ENCODE peak calls at places on chromosome 11, in four cellular contexts. H is ovary, E is body of pancreas, K is heart left ventricle. Z is an unnamed sample.

GRCh38 chr11:36403661-36404060 is 106.4 kb downstream of the TRAF6 start:
- DNase-seq in H (no peak), E (no peak), K (no peak), Z (no peak)

GRCh38 chr11:31141804-31142203 is 227.7 kb downstream of the DCDC1 start:
- DNase-seq in H (no peak), E (no peak), K (no peak), Z (no peak)

GRCh38 chr11:77479746-77480352 is 6.0 kb upstream of the PAK1 start:
- DNase-seq in H (no peak), E (no peak), K (no peak), Z (no peak)

GRCh38 chr11:9151631-9152030 is 60.2 kb upstream of the SCUBE2 start:
- DNase-seq in H (no peak), E (no peak), K (no peak), Z (no peak)

GRCh38 chr11:114298701-114299090 is 2.5 kb downstream of the NNMT start:
- DNase-seq in H (no peak), E (no peak), K (no peak), Z (no peak)

GRCh38 chr11:34036456-34036855 is 15.1 kb upstream of the CAPRIN1 start:
- DNase-seq in H (no peak), E (no peak), K (no peak), Z (no peak)

GRCh38 chr11:110070176-110070575 is 23.0 kb upstream of the ZC3H12C start:
- DNase-seq in H (no peak), E (no peak), K (no peak), Z (no peak)

GRCh38 chr11:17686185-17686980 is 33.0 kb upstream of the MYOD1 start:
- DNase-seq in H (no peak), E (no peak), K (no peak), Z (no peak)

GRCh38 chr11:45076761-45077160 is 69.7 kb upstream of the PRDM11 start:
- DNase-seq in H (no peak), E (no peak), K (no peak), Z (no peak)

GRCh38 chr11:26102325-26102724 is 229.6 kb upstream of the ANO3 start:
- DNase-seq in H (no peak), E (no peak), K (no peak), Z (no peak)

GRCh38 chr11:62242021-62242420 is at the start of gene SCGB1D2:
- DNase-seq in H (no peak), E (peak), K (peak), Z (no peak)

GRCh38 chr11:13963949-13964770 is 1.6 kb downstream of the SPON1 start:
- DNase-seq in H (peak), E (no peak), K (peak), Z (no peak)

GRCh38 chr11:78691215-78691614 is 116.6 kb upstream of the NARS2 start:
- DNase-seq in H (no peak), E (no peak), K (no peak), Z (no peak)

GRCh38 chr11:76763573-76764348 is 19.4 kb upstream of the TSKU start:
- DNase-seq in H (peak), E (no peak), K (peak), Z (peak)

GRCh38 chr11:331332-332060 is 10.8 kb upstream of the IFITM3 start:
- DNase-seq in H (peak), E (no peak), K (no peak), Z (no peak)

GRCh38 chr11:1645357-1645821 is 15.8 kb downstream of the KRTAP5-5 start:
- DNase-seq in H (no peak), E (no peak), K (no peak), Z (no peak)

GRCh38 chr11:17600316-17601205 is 53.5 kb downstream of the OTOG start:
- DNase-seq in H (no peak), E (no peak), K (no peak), Z (no peak)

GRCh38 chr11:10304495-10305261 is at the start of gene ADM:
- DNase-seq in H (peak), E (peak), K (peak), Z (peak)

GRCh38 chr11:10302744-10303557 is 1.9 kb upstream of the ADM start:
- DNase-seq in H (peak), E (peak), K (peak), Z (no peak)

GRCh38 chr11:10303558-10304363 is 1.1 kb upstream of the ADM start:
- DNase-seq in H (no peak), E (peak), K (no peak), Z (no peak)

GRCh38 chr11:10301656-10302293 is 3.1 kb upstream of the ADM start:
- DNase-seq in H (no peak), E (no peak), K (no peak), Z (peak)

DNA sequence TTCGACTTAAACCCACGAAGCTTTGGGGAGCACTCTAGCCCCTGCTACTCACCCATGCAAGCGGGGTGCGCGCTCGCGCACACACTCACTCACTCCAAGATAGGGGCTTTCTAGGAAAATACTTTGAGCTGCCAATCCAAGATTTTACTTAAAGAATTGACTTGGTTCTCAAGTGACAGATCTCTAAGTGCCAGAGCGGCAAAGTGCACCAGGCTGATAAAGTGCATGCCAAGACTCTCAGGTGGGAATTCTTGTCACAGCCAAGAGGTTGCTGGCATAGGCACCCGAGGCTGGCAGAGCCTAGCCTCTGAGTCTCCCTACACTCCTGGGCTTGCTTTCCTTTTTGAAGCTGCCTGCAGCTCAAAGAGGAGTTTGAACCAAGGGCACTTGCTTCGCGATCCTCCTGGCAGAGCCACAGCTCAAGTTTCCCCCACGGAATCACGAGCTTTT is 2.6 kb upstream of the ADM start:
- DNase-seq in H (peak), E (peak), K (no peak), Z (no peak)
- H3K4me3 ChIP-seq in H (peak), E (peak), K (peak), Z (peak)

GRCh38 chr11:63816732-63817131 is 3.5 kb downstream of the SPINDOC start:
- DNase-seq in H (no peak), E (no peak), K (no peak), Z (no peak)
- H3K4me3 ChIP-seq in H (no peak), E (no peak), K (no peak), Z (no peak)

DNA sequence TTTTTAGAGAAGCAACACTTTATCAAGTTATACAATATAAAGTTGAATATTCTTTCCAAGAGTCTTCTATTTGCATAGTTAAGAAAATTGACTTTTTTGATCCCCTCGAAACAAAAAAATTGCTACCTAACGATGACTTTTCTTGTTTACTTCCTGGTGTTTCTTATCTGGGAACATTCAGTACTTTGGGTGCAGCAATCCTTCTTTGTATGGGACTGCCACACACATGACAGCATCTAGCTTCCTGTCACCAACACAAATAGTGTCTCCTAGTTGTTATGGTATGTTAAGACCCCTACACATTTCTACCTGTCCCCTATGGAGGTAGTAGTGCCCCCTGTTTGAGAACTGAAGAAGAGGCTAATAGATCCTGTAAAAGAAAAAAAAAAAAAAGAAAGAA is 841.7 kb upstream of the FAT3 start:
- DNase-seq in H (no peak), E (no peak), K (no peak), Z (no peak)
- H3K4me3 ChIP-seq in H (no peak), E (no peak), K (no peak), Z (no peak)

GRCh38 chr11:118526688-118527087 is 586 bp upstream of the TTC36 start:
- DNase-seq in H (no peak), E (no peak), K (no peak), Z (no peak)

GRCh38 chr11:118529584-118530175 is 1.3 kb upstream of the TMEM25 start:
- DNase-seq in H (no peak), E (no peak), K (no peak), Z (no peak)

GRCh38 chr11:118530180-118530682 is 761 bp upstream of the TMEM25 start:
- DNase-seq in H (no peak), E (peak), K (no peak), Z (no peak)

GRCh38 chr11:118527109-118527508 is at the start of gene TTC36:
- DNase-seq in H (no peak), E (no peak), K (no peak), Z (no peak)

DNA sequence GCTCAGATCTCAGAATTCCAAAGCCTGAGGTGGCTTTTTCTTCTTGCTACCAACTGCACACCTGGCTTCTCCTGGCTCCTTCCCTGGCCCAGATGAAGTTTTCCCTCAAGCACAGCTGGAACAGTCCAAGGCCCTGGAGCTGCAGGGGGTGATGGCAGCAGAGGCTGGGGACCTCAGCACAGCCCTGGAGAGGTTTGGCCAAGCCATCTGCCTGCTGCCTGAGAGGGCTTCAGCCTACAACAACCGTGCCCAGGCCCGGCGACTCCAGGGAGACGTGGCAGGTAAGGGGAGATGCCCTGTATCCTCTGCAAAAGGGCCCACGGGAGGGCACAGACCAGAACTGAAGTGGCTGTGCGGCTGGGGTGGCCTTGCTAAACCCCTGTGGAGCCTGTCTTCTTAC is 1.2 kb downstream of the TTC36 start:
- DNase-seq in H (no peak), E (no peak), K (no peak), Z (no peak)
- H3K4me3 ChIP-seq in H (no peak), E (no peak), K (no peak), Z (no peak)

GRCh38 chr11:75719639-75720239 is 2.1 kb downstream of the MOGAT2 start:
- DNase-seq in H (no peak), E (no peak), K (no peak), Z (no peak)

GRCh38 chr11:75718406-75719088 is 909 bp downstream of the MOGAT2 start:
- DNase-seq in H (no peak), E (no peak), K (no peak), Z (no peak)

GRCh38 chr11:75719089-75719638 is 1.5 kb downstream of the MOGAT2 start:
- DNase-seq in H (no peak), E (no peak), K (no peak), Z (no peak)

GRCh38 chr11:75716659-75717058 is 979 bp upstream of the MOGAT2 start:
- DNase-seq in H (no peak), E (no peak), K (no peak), Z (no peak)

GRCh38 chr11:75717608-75718403 is at the start of gene MOGAT2:
- DNase-seq in H (no peak), E (no peak), K (no peak), Z (no peak)
- H3K4me3 ChIP-seq in H (no peak), E (no peak), K (no peak), Z (no peak)

GRCh38 chr11:48170840-48171233 is 45.8 kb upstream of the OR4B1 start:
- DNase-seq in H (no peak), E (no peak), K (no peak), Z (no peak)
- H3K4me3 ChIP-seq in H (no peak), E (no peak), K (no peak), Z (no peak)

Z was measured in skeletal muscle cell.